ENCODE peak calls at places on chromosomes 16 and 17, in six cellular contexts. Z is GM23248, F is GM23338, J is DND-41, R is PC-9, U is IMR-90. L is an unnamed sample.

GRCh38 chr16:25855818-25856217 is 164.1 kb downstream of the HS3ST4 start:
- DNase-seq in R (no peak), U (no peak), J (no peak), F (peak; percentile 84), Z (no peak), L (peak; percentile 73)

GRCh38 chr16:80250376-80250775 is 290.4 kb upstream of the DYNLRB2 start:
- DNase-seq in U (no peak), F (no peak), J (no peak), Z (peak; percentile 27), R (no peak), L (no peak)

GRCh38 chr17:60135160-60135950 is 14.4 kb upstream of the CA4 start:
- DNase-seq in R (peak; percentile 85), F (peak; percentile 97), J (no peak), Z (peak; percentile 93), U (peak; percentile 90), L (peak; percentile 97)

GRCh38 chr16:27436065-27436464 is 34.1 kb downstream of the IL21R start:
- DNase-seq in U (no peak), R (no peak), Z (no peak), J (no peak), F (no peak), L (peak; percentile 9)

GRCh38 chr16:77171750-77172635 is 19.0 kb upstream of the MON1B start:
- DNase-seq in J (peak; percentile 32), R (peak; percentile 56), F (peak; percentile 82), U (peak; percentile 59), Z (peak; percentile 68), L (no peak)

GRCh38 chr17:46023783-46024388 is 24.8 kb downstream of the STH start:
- DNase-seq in Z (no peak), U (no peak), F (no peak), J (no peak), R (peak; percentile 34), L (no peak)

GRCh38 chr17:73641779-73642580 is 2.3 kb downstream of the SDK2 start:
- DNase-seq in Z (no peak), J (no peak), F (no peak), R (no peak), U (no peak), L (no peak)

GRCh38 chr16:68715471-68715870 is 21.6 kb upstream of the CDH1 start:
- DNase-seq in J (no peak), U (no peak), R (no peak), Z (no peak), F (no peak), L (no peak)

GRCh38 chr16:24070851-24071250 is 185.3 kb upstream of the CACNG3 start:
- DNase-seq in F (peak; percentile 89), R (no peak), Z (peak; percentile 52), J (peak; percentile 43), U (peak; percentile 22), L (peak; percentile 83)

GRCh38 chr16:84924339-84925091 is 86.8 kb downstream of the ZDHHC7 start:
- DNase-seq in U (no peak), F (peak; percentile 38), R (no peak), J (no peak), Z (no peak), L (no peak)

GRCh38 chr16:28873543-28874201 is 4.6 kb upstream of the ATP2A1 start:
- DNase-seq in U (no peak), J (peak; percentile 60), Z (peak; percentile 43), R (no peak), F (peak; percentile 78), L (peak; percentile 59)

GRCh38 chr16:25875956-25876608 is 184.3 kb downstream of the HS3ST4 start:
- DNase-seq in U (no peak), J (no peak), R (no peak), Z (no peak), F (no peak), L (no peak)

GRCh38 chr16:28294201-28294600 is 1.9 kb downstream of the SBK1 start:
- DNase-seq in Z (no peak), F (no peak), R (no peak), J (no peak), U (no peak), L (no peak)

GRCh38 chr16:89369266-89369895 is 121.0 kb downstream of the ANKRD11 start:
- DNase-seq in Z (no peak), R (no peak), U (no peak), J (no peak), F (no peak), L (no peak)

GRCh38 chr16:27154573-27155521 is 48.5 kb upstream of the KDM8 start:
- DNase-seq in Z (peak; percentile 48), J (peak; percentile 76), U (peak; percentile 21), F (peak; percentile 88), R (no peak), L (peak; percentile 79)

GRCh38 chr17:17526369-17526768 is 30.2 kb upstream of the RASD1 start:
- DNase-seq in J (no peak), U (no peak), R (no peak), Z (no peak), F (no peak), L (no peak)

GRCh38 chr17:55690105-55690508 is 32.6 kb downstream of the TMEM100 start:
- DNase-seq in J (no peak), Z (peak; percentile 50), U (no peak), R (no peak), F (no peak), L (no peak)

GRCh38 chr16:86205521-86206245 is 304.6 kb upstream of the FOXF1 start:
- DNase-seq in R (no peak), F (no peak), U (no peak), Z (no peak), J (no peak), L (no peak)

GRCh38 chr17:12896386-12896785 is 107.1 kb downstream of the ARHGAP44 start:
- DNase-seq in F (no peak), J (no peak), U (peak; percentile 2), R (no peak), Z (no peak), L (peak; percentile 42)

GRCh38 chr16:85903576-85903975 is 4.6 kb downstream of the IRF8 start:
- DNase-seq in R (no peak), U (no peak), F (no peak), J (no peak), Z (no peak), L (no peak)

GRCh38 chr17:19812407-19812806 is 55.3 kb downstream of the ULK2 start:
- DNase-seq in U (peak; percentile 10), Z (peak; percentile 23), R (no peak), J (no peak), F (peak; percentile 15), L (no peak)

GRCh38 chr17:49738456-49739163 is 25.3 kb downstream of the FAM117A start:
- DNase-seq in U (no peak), J (no peak), R (no peak), Z (no peak), F (no peak), L (no peak)

GRCh38 chr16:88298882-88299745 is 83.6 kb upstream of the ZNF469 start:
- DNase-seq in J (peak; percentile 9), R (no peak), Z (peak; percentile 89), F (no peak), U (peak; percentile 68), L (no peak)

GRCh38 chr16:15502041-15502725 is 67.8 kb downstream of the BMERB1 start:
- DNase-seq in F (peak; percentile 26), R (peak; percentile 74), Z (peak; percentile 95), J (no peak), U (peak; percentile 96), L (no peak)

GRCh38 chr17:67059372-67059771 is 15.0 kb downstream of the CACNG1 start:
- DNase-seq in U (no peak), R (no peak), Z (no peak), F (no peak), J (peak; percentile 1), L (peak; percentile 15)

GRCh38 chr17:16918443-16918842 is 53.5 kb downstream of the TNFRSF13B start:
- DNase-seq in F (no peak), Z (no peak), J (no peak), R (no peak), U (no peak), L (no peak)

GRCh38 chr17:48995332-48995870 is 1.8 kb upstream of the IGF2BP1 start:
- DNase-seq in J (no peak), F (peak; percentile 90), R (no peak), Z (peak; percentile 53), U (no peak), L (peak; percentile 85)

GRCh38 chr16:75070055-75070841 is 46.3 kb downstream of the LDHD start:
- DNase-seq in R (no peak), U (no peak), J (no peak), F (no peak), Z (no peak), L (no peak)

GRCh38 chr16:4623593-4623992 is 1.0 kb upstream of the MGRN1 start:
- DNase-seq in U (no peak), R (no peak), J (no peak), F (no peak), Z (no peak), L (no peak)
- H2AFZ ChIP-seq in U (no peak overlapping the region), R (no peak overlapping the region), J (peak overlapping the region; percentile 75), F (peak overlapping the region; percentile 97), Z (no peak overlapping the region), L (no peak overlapping the region)

DNA sequence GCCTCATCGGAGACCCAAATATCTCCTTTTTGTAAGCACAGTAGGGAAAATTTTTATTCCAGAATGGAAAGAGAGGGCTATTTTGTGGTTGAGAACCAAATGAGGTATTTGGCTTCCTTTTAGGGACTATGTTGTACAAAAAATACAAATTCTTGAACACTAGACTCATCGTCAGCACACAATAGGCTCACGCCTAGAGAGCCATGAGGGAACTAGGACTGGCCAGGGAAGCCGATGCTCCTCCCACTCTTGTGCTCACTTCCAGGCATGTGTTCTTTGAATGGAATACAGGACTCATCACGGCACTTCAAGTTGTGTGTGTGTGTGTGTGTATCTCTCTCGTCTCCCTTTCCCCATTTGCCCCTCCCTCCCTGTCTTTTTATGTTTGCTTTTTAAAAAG is 17.8 kb upstream of the BLMH start:
- DNase-seq in Z (peak; percentile 46), U (no peak), F (no peak), J (no peak), R (no peak), L (no peak)
- H2AFZ ChIP-seq in Z (no peak overlapping the region), U (peak overlapping the region; percentile 78), F (peak overlapping the region; percentile 66), J (no peak overlapping the region), R (no peak overlapping the region), L (no peak overlapping the region)

GRCh38 chr16:65532846-65533245 is 411.0 kb upstream of the CDH11 start:
- DNase-seq in F (no peak), U (no peak), J (no peak), R (no peak), Z (no peak), L (no peak)
- H2AFZ ChIP-seq in F (no peak overlapping the region), U (no peak overlapping the region), J (no peak overlapping the region), R (no peak overlapping the region), Z (peak overlapping the region; percentile 94), L (no peak overlapping the region)

DNA sequence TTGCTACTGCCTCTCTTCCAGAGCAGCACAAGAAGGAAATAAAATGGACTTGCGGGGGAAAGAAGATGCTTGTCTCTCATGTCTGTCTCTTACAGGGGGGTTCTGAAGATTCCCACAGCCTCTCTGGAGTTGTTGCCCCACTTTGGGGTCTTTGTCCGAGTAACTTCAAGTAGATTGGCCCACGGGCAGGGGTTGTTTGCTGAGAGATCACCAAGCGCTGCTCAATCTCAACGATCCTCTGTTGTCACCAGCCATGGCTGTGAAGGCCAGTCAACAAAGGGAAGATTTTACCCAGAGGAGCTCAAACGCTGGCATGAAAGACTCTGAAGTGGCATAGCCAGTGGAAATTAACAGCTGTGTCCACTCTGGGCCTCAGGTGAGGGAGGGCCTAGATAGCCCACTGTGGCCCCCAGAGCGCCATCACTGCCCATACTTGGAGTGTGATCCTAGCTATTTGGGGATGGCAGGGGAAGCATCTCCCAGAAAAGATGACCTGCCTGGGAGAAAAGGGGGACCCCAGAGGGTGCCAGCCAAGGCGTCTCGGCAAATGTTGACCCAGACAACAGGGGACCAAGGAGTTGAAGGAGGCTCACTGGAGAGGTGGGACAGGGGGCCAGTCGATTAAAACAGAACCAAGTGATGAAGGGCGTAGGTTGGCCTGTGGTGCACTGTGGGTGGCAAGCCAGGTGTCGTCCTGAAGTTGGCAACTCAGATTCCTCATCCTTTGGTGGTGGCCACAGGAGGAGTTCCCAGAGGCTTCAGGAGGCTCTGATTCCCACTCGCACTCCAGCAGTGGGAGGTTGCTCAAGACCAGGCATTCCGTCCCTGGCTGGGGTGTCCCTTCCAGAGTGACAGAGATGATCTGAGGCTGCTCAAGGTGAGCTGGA is 28.0 kb downstream of the SLC13A5 start:
- DNase-seq in J (no peak), R (peak; percentile 21), F (no peak), Z (no peak), U (no peak), L (no peak)
- H2AFZ ChIP-seq in J (no peak overlapping the region), R (no peak overlapping the region), F (no peak overlapping the region), Z (no peak overlapping the region), U (no peak overlapping the region), L (no peak overlapping the region)